ENCODE peak calls at places on chromosome X, in six cellular contexts. E is heart left ventricle, B is HepG2, O is upper lobe of left lung, G is body of pancreas, H is K562. J is an unnamed sample. For H3K4me1, the result is how much of the 10 kb centered on the place peaks cover.

GRCh38 chrX:29842552-29842951 is 372.8 kb upstream of the MAGEB2 start:
- ATAC-seq in H (no peak), E (no peak), B (no peak), O (no peak), G (no peak), J (no peak)

GRCh38 chrX:22397566-22397965 is 124.9 kb downstream of the CBLL2 start:
- ATAC-seq in B (no peak), O (no peak), G (no peak), H (no peak), E (no peak), J (no peak)

GRCh38 chrX:70134116-70134477 is 850 bp downstream of the IGBP1 start:
- ATAC-seq in H (peak), E (no peak), G (peak), O (peak), B (peak), J (no peak)

GRCh38 chrX:138858438-138858837 is 146.9 kb upstream of the FGF13 start:
- ATAC-seq in B (no peak), G (no peak), H (peak), E (no peak), O (no peak), J (no peak)

GRCh38 chrX:153876112-153876491 is 9.9 kb downstream of the L1CAM start:
- ATAC-seq in E (no peak), H (no peak), O (no peak), B (no peak), G (no peak), J (no peak)

GRCh38 chrX:102154218-102154860 is 1.4 kb downstream of the BEX5 start:
- ATAC-seq in H (peak), G (no peak), O (no peak), B (no peak), E (no peak), J (no peak)

GRCh38 chrX:139881572-139881971 is 51.3 kb downstream of the ATP11C start:
- ATAC-seq in G (no peak), B (no peak), O (no peak), H (no peak), E (peak), J (no peak)

GRCh38 chrX:95764972-95765451 is 919.6 kb upstream of the DIAPH2 start:
- ATAC-seq in E (peak), G (no peak), O (no peak), H (no peak), B (peak), J (no peak)

GRCh38 chrX:11541510-11541909 is 124.2 kb downstream of the ARHGAP6 start:
- ATAC-seq in B (no peak), G (no peak), H (no peak), E (no peak), O (no peak), J (peak)

GRCh38 chrX:10117864-10118377 is 38.9 kb upstream of the CLCN4 start:
- ATAC-seq in B (no peak), E (no peak), G (no peak), H (no peak), O (no peak), J (no peak)

GRCh38 chrX:117839544-117839943 is 277.1 kb downstream of the KLHL13 start:
- ATAC-seq in O (no peak), H (peak), B (no peak), G (no peak), E (no peak), J (no peak)

GRCh38 chrX:18714910-18715309 is 7.5 kb downstream of the PPEF1 start:
- ATAC-seq in G (no peak), H (no peak), E (no peak), O (no peak), B (no peak), J (no peak)

GRCh38 chrX:42696551-42697129 is 81.3 kb downstream of the PPP1R2C start:
- ATAC-seq in G (no peak), B (no peak), O (no peak), E (no peak), H (no peak), J (no peak)

GRCh38 chrX:12352922-12353321 is 214.6 kb downstream of the FRMPD4 start:
- ATAC-seq in B (no peak), E (no peak), G (no peak), O (no peak), H (no peak), J (no peak)

GRCh38 chrX:119763836-119764387 is 5.5 kb downstream of the SOWAHD start:
- ATAC-seq in G (no peak), O (no peak), H (no peak), E (no peak), B (no peak), J (no peak)

GRCh38 chrX:129721870-129722269 is 16.9 kb upstream of the XPNPEP2 start:
- ATAC-seq in E (no peak), H (no peak), G (no peak), B (no peak), O (no peak), J (no peak)

GRCh38 chrX:33969105-33969504 is 163.0 kb downstream of the FAM47A start:
- ATAC-seq in E (no peak), G (no peak), O (peak), H (no peak), B (no peak), J (no peak)

GRCh38 chrX:78456909-78457308 is 129.5 kb upstream of the CYSLTR1 start:
- ATAC-seq in O (no peak), H (no peak), G (no peak), E (no peak), B (no peak), J (no peak)
- H3K27ac ChIP-seq in O (no peak), H (no peak), G (no peak), E (no peak), B (no peak), J (no peak)

GRCh38 chrX:79147477-79147876 is 3.0 kb downstream of the GPR174 start:
- ATAC-seq in G (no peak), B (no peak), E (no peak), H (no peak), O (no peak), J (no peak)

GRCh38 chrX:79146552-79147390 is 2.3 kb downstream of the GPR174 start:
- ATAC-seq in H (no peak), G (no peak), B (no peak), O (no peak), E (no peak), J (no peak)
- H3K4me1 ChIP-seq in H (under half), G (under half), B (under half), O (under half), E (under half), J (under half)

GRCh38 chrX:32269877-32270276 is 941.5 kb downstream of the DMD start:
- ATAC-seq in G (no peak), O (no peak), H (no peak), E (peak), B (no peak), J (no peak)
- TF ChIP-seq POLR2A in G (no peak), O (no peak), H (no peak), E (no peak), B (no peak), J (no peak)

DNA sequence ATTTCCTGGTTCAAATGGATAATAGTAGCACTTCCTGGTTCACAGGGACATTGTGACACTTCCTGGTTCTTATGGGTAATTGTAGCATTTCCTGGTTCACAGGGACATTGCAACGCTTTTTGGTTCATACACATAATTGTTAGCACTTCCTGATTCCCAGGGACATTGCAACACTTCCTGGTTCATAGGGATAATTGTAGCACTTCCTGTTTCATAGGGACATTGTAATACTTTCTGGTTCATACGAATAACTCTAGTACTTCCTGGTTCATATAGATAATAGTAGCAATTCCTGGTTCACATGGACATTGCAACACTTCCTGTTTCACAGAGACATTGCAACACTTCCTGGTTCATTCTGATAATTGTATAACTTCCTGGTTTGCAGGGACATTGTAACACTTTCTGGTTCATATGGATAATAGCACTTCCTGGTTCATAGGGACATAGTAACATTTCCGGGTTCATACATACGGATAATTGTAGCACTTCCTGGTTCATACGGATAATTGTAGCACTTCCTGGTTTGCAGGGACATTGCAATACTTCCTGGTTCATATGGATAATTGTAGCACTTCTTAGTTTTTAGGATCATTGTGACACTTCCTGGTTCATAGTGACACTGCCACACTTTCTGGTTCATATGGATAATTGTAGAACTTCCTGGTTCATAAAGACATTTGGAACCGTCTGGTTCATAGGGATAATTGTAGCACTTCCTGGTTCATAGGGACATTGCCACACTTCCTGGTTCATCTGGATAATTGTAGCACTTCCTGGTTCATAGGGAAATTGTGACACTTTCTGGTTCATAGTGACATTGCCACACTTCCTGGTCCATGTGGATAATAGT is 61.6 kb upstream of the CD99 start:
- ATAC-seq in B (no peak), G (no peak), E (no peak), O (no peak), H (peak), J (no peak)
- H3K27ac ChIP-seq in B (peak), G (no peak), E (no peak), O (peak), H (peak), J (no peak)

GRCh38 chrX:39753296-39753996 is 344.3 kb downstream of the BCOR start:
- ATAC-seq in E (no peak), G (peak), O (no peak), B (no peak), H (peak), J (no peak)
- H3K4me1 ChIP-seq in E (under half), G (under half), O (under half), B (under half), H (under half), J (under half)

DNA sequence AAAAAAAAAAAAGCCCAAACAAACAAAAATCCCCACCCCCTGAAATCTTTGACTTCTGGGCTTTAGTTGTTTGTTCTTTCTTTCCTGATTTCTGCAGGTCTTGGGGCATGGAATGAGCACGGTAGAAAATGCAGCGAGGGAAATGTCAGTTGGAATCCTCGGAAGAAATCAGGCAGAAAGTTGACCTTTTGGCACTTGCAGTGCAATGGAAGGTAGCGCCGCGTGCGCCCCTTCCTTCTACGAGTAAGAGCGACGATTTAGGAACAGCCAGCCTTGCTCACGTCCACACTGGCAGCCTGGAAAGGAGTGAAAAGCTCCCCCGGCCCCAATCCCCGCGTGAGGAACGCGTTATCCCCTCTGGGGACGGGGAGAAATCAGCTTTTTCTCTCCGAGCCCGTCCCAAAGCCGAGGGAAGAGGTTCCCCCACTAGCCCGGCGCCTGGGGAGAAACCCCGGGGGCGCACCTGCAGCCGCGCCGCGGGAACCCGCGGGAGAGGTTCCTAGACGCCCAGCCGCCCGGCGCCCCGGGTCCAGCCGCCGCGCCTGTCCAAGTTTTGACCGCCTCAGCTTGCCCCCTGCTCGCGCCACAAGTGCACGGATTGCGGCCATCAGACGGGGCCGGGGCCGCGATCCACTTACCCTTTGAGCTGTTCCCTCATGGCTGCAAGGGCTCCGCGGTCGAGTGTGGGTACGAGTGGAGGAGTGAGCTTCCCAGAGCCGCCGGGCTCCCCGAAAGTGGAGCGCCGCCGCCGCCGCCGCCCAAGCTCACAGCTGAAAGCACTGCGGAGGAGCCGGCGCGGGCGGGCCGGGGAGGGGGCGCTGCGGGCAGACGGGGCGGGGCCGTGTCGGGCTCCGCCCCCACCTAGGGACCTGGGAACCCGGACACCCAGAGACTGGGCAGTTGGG is 194.6 kb upstream of the FTHL17 start:
- ATAC-seq in G (peak), E (peak), B (peak), H (peak), O (peak), J (peak)
- TF ChIP-seq POLR2A in G (peak), E (peak), B (no peak), H (no peak), O (no peak), J (no peak)

GRCh38 chrX:24082446-24082845 is 27.7 kb downstream of the EIF2S3 start:
- ATAC-seq in B (no peak), E (no peak), H (no peak), O (no peak), G (no peak), J (no peak)
- H3K27ac ChIP-seq in B (no peak), E (no peak), H (no peak), O (no peak), G (no peak), J (no peak)

GRCh38 chrX:132482632-132483031 is 6.2 kb downstream of the MBNL3 start:
- ATAC-seq in B (peak), H (no peak), O (no peak), G (no peak), E (no peak), J (no peak)
- H3K4me1 ChIP-seq in B (half or more), H (under half), O (under half), G (half or more), E (under half), J (under half)

DNA sequence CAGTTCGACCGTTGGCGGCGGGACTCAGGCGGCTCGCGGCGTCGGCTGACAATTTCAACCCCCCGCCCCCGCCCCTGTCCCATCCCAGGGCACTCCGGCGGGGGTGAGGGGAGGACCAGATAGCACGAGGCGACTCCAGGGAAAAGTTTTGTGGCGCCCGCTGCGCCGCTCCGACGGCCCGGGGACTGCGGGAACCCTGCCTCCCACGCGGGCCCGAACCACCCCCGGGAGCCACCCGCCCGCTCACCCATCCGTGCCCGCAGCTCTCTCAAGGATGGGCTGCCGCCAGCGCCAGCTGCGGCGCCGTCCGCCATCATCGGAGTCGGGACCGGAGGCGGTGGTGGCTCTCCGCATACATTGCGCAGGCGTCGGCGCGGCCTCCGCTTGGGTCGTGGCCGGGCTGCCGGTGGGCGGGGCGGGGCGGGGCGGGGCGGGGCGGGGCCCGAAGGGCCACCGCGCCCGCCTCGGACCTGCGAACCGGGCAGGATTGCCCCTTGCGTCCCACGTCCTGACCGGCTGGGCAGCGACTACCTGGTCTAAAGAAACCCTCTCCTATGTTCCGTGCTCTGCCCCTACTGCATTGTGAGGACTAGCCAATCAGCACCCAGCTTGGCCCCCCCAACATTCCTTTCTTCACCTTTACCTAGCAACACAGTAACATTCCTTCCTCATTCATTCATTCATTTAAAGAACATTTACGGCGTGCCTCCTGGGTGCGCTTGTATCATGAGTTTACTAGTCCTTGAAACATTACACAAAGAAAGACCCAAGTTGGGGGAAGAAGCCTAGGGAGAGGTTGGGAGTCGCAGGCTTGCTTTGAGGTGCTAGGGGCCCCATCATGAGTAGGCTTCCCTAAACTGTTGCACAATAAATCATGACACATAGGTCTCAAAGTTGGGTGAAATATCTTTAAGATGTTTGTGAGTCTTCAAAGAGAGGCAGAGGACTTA is at the start of gene MAP7D3:
- ATAC-seq in O (peak), E (peak), G (peak), B (no peak), H (peak), J (peak)
- TF ChIP-seq POLR2A in O (no peak), E (peak), G (no peak), B (no peak), H (peak), J (peak)

J was measured in gastroesophageal sphincter.